ENCODE peak calls at places on chromosomes 6 and 20, in four cellular contexts. H is cardiac muscle cell, T is ovary, V is neural progenitor cell. U is an unnamed sample.

GRCh38 chr6:35603326-35604202 is 85.2 kb downstream of the FKBP5 start:
- DNase-seq in H (no peak), T (no peak), V (no peak), U (no peak)

GRCh38 chr20:47950103-47950502 is 164.8 kb upstream of the SULF2 start:
- DNase-seq in H (peak; percentile 53), T (no peak), V (no peak), U (peak; percentile 70)

GRCh38 chr6:156420172-156420993 is 356.8 kb upstream of the ARID1B start:
- DNase-seq in H (no peak), T (no peak), V (no peak), U (no peak)

GRCh38 chr6:155262655-155263054 is 1.2 kb upstream of the CLDN20 start:
- DNase-seq in H (no peak), T (no peak), V (no peak), U (no peak)

GRCh38 chr6:28888097-28888496 is 35.7 kb downstream of the TRIM27 start:
- DNase-seq in H (no peak), T (no peak), V (no peak), U (no peak)

GRCh38 chr6:10759884-10760329 is 12.3 kb downstream of the TMEM14B start:
- DNase-seq in H (no peak), T (peak; percentile 22), V (no peak), U (no peak)

GRCh38 chr6:87944541-87944954 is 103.1 kb upstream of the SPACA1 start:
- DNase-seq in H (peak; percentile 69), T (no peak), V (peak; percentile 49), U (no peak)

GRCh38 chr20:62066339-62066982 is 780 bp upstream of the TAF4 start:
- DNase-seq in H (peak; percentile 83), T (peak; percentile 42), V (peak; percentile 88), U (peak; percentile 73)

GRCh38 chr20:25485872-25486271 is 78.4 kb downstream of the GINS1 start:
- DNase-seq in H (no peak), T (no peak), V (no peak), U (no peak)

GRCh38 chr6:159646731-159647130 is 46.3 kb downstream of the SOD2 start:
- DNase-seq in H (no peak), T (no peak), V (no peak), U (no peak)

GRCh38 chr6:157496534-157497095 is 115.6 kb downstream of the ZDHHC14 start:
- DNase-seq in H (no peak), T (no peak), V (no peak), U (no peak)
- H3K36me3 ChIP-seq in H (no peaks in the 10 kb centered on the region), T (no peaks in the 10 kb centered on the region), V (no peaks in the 10 kb centered on the region), U (no peaks in the 10 kb centered on the region)

GRCh38 chr6:380234-381218 is 11.0 kb upstream of the IRF4 start:
- DNase-seq in H (no peak), T (no peak), V (no peak), U (no peak)

GRCh38 chr6:378090-378957 is 13.2 kb upstream of the IRF4 start:
- DNase-seq in H (no peak), T (no peak), V (no peak), U (no peak)

GRCh38 chr6:379367-380181 is 12.0 kb upstream of the IRF4 start:
- DNase-seq in H (no peak), T (no peak), V (no peak), U (no peak)

GRCh38 chr6:376823-377571 is 14.6 kb upstream of the IRF4 start:
- DNase-seq in H (no peak), T (no peak), V (no peak), U (no peak)

GRCh38 chr6:378958-379366 is 12.6 kb upstream of the IRF4 start:
- DNase-seq in H (no peak), T (no peak), V (no peak), U (no peak)
- H3K9me3 ChIP-seq in H (no peaks in the 10 kb centered on the region), T (no peaks in the 10 kb centered on the region), V (no peaks in the 10 kb centered on the region), U (peaks cover 4% of the 10 kb centered on the region)

DNA sequence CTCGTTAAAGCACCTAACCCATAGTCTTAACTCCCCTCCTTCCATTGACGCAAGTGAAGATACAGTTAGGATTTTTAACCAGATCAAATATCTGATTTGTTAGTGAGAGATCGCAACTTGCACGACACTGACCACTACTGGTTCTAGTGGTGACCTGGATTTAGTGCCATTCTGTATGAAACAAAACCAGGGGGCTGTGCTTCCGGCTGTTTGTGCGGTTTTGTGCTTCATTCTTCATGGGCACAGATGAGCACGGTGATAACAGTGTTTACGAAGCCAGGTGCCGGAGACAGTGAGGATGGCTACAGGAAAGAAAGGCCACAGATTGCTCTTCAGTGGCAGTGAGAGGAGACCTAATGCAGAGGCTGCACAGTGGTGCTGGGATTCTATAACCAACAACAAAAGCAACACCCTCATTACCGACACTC is 75.5 kb downstream of the NOL4L start:
- DNase-seq in H (no peak), T (no peak), V (no peak), U (no peak)
- H3K4me1 ChIP-seq in H (peaks cover 42% of the 10 kb centered on the region), T (no peaks in the 10 kb centered on the region), V (peaks cover 20% of the 10 kb centered on the region), U (peaks cover 30% of the 10 kb centered on the region)

GRCh38 chr20:58675146-58675584 is 17.4 kb upstream of the NPEPL1 start:
- DNase-seq in H (no peak), T (no peak), V (no peak), U (no peak)
- H3K36me3 ChIP-seq in H (peaks cover 53% of the 10 kb centered on the region), T (no peaks in the 10 kb centered on the region), V (peaks cover 7% of the 10 kb centered on the region), U (peaks cover 44% of the 10 kb centered on the region)

DNA sequence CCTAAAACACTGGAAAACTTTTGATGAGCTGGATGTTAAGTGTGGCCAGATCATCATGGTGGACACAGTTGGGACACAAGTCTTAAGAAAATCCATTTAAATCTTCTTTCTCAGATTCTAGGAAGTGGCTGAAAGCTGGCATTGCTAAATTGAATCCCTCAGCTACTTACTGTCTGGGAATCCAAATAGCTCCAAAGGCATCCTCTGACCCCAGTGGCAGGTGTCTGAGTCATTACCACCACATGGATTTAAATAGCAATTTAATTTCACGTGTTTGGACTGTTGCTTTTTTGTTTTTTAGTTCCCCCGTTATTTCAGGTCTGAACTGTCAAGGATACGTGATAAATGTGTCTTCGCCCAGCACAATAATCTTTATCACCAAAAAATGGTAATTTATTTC is 33.3 kb upstream of the HDGFL1 start:
- DNase-seq in H (no peak), T (no peak), V (no peak), U (no peak)
- H3K9me3 ChIP-seq in H (no peaks in the 10 kb centered on the region), T (no peaks in the 10 kb centered on the region), V (no peaks in the 10 kb centered on the region), U (no peaks in the 10 kb centered on the region)

DNA sequence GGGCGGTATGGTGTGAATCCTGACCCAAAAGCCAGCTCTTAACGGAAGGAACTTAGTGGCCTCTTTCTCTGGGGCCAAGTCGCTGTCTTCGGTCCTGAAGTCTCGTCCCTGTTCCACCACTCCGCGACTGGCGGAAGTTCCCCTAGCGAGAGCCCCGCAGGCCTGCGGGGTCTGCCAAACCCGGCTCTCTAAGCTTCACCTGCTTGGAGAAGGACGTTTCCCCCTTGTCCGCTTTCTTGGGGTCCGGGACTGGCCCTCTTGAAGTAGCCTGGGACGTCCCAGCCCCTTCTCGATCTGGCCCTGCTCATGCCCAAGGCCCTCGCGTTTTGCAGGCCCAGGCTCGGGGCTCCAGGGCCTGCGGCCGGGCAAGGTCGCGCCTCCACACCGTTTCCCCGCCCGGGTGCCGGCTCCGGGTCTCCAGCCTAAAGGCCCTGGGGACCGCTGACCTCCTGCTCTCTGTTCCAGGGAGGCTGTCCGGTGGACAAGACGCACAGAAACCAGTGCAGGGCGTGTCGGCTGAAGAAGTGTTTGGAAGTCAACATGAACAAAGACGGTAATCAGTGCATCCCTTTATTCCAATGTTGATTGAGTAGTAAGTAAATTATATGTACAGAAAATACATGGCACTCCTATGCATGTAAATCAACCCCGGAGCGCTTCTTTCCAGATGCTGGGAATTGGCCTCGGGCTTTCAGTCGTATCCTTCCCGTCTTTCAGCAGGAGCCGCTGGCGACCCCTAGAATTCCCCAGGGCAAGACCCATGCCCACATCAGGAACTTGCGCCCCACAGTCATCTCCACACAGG is 8.8 kb downstream of the NR2E1 start:
- DNase-seq in H (peak; percentile 84), T (no peak), V (peak; percentile 91), U (no peak)
- H3K4me1 ChIP-seq in H (no peaks in the 10 kb centered on the region), T (peaks cover 2% of the 10 kb centered on the region), V (peaks cover 30% of the 10 kb centered on the region), U (no peaks in the 10 kb centered on the region)

GRCh38 chr20:49819702-49820101 is 7.1 kb downstream of the SLC9A8 start:
- DNase-seq in H (no peak), T (no peak), V (no peak), U (no peak)
- H3K36me3 ChIP-seq in H (peaks cover 21% of the 10 kb centered on the region), T (no peaks in the 10 kb centered on the region), V (peaks cover 10% of the 10 kb centered on the region), U (peaks cover 17% of the 10 kb centered on the region)

DNA sequence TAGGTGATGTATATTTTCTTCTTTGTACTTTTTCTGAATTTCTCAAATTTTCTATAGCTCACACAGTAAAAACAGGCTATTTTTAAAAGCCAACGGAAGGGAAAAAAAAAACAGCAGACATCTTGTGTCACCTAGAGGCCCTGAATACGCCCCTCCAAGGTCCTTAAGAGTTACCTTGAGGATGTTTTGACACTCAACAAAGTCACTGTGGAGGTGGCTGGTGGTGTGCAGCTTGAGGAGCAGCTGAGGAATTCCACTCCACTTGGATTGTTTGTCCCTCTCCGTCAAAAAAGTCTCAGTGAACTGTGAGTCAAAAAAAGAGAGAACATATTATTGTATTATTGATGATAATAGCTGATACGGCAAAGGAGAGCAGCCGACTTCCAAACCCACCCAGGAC is 14.7 kb downstream of the TRPC4AP start:
- DNase-seq in H (no peak), T (no peak), V (no peak), U (no peak)
- H3K9me3 ChIP-seq in H (no peaks in the 10 kb centered on the region), T (no peaks in the 10 kb centered on the region), V (no peaks in the 10 kb centered on the region), U (no peaks in the 10 kb centered on the region)

U was measured in BE2C.